ENCODE peak calls at places on chromosomes 12 and 14, in nine cellular contexts. H is NCI-H460; M is GM19239; P is activated CD4-positive, alpha-beta T cell treated with anti-CD3 and anti-CD28 coated beads, Interleukin-2, amount 50 U/mL, for 48 hours; I is epithelial cell of proximal tubule; E is RPMI7951; S is activated T-helper 1 cell treated with anti-CD3 and anti-CD28 coated beads, Interleukin-2, amount 50 U/mL, for 16 hours; O is EH; D is NCI-H510A. Z is an unnamed sample.

GRCh38 chr12:116726749-116727148 is 11.1 kb downstream of the SPRING1 start:
- DNase-seq in H (no peak), M (no peak), P (no peak), I (no peak), E (no peak), S (no peak), O (peak), D (no peak), Z (no peak)

GRCh38 chr12:89211456-89211855 is 140.8 kb downstream of the DUSP6 start:
- DNase-seq in H (no peak), M (no peak), P (no peak), I (no peak), E (peak), S (no peak), O (peak), D (no peak), Z (no peak)

GRCh38 chr12:28369483-28369882 is 179.2 kb downstream of the CCDC91 start:
- DNase-seq in H (no peak), M (no peak), P (no peak), I (no peak), E (no peak), S (no peak), O (no peak), D (no peak), Z (no peak)

GRCh38 chr12:95218164-95218851 is 701 bp downstream of the VEZT start:
- DNase-seq in H (no peak), M (no peak), P (peak), I (no peak), E (peak), S (no peak), O (peak), D (peak), Z (peak)

GRCh38 chr14:27228053-27228452 is 630.2 kb upstream of the NOVA1 start:
- DNase-seq in H (no peak), M (no peak), P (no peak), I (no peak), E (no peak), S (no peak), O (no peak), D (no peak), Z (no peak)

GRCh38 chr14:39175445-39176262 is 600 bp downstream of the PNN start:
- DNase-seq in H (no peak), M (peak), P (peak), I (no peak), E (peak), S (no peak), O (peak), D (peak), Z (no peak)

GRCh38 chr12:115375188-115375991 is 691.4 kb upstream of the TBX3 start:
- DNase-seq in H (no peak), M (peak), P (no peak), I (peak), E (peak), S (no peak), O (peak), D (no peak), Z (peak)

GRCh38 chr12:74770552-74770951 is 232.9 kb downstream of the ATXN7L3B start:
- DNase-seq in H (no peak), M (no peak), P (no peak), I (no peak), E (no peak), S (no peak), O (no peak), D (no peak), Z (peak)

GRCh38 chr12:129847063-129847462 is 56.8 kb downstream of the TMEM132D start:
- DNase-seq in H (no peak), M (no peak), P (no peak), I (no peak), E (no peak), S (no peak), O (no peak), D (no peak), Z (no peak)

GRCh38 chr12:81378601-81379000 is 300.7 kb downstream of the ACSS3 start:
- DNase-seq in H (no peak), M (no peak), P (no peak), I (no peak), E (no peak), S (no peak), O (no peak), D (no peak), Z (no peak)

GRCh38 chr12:100254876-100255275 is 12.0 kb downstream of the DEPDC4 start:
- DNase-seq in H (no peak), M (no peak), P (no peak), I (no peak), E (no peak), S (no peak), O (peak), D (no peak), Z (no peak)

Z was measured in myocyte.